ENCODE peak calls at places on chromosome 11, in nine cellular contexts. B is DMS153; P is psoas muscle; Z is stimulated activated CD4-positive, alpha-beta T cell treated with anti-CD3 and anti-CD28 coated beads, Interleukin-15, amount 100 ng/mL, for 48 hours; O is pancreas; S is naive thymus-derived CD8-positive, alpha-beta T cell; X is iPS-NIHi11; L is NCI-H460; G is activated naive CD4-positive, alpha-beta T cell treated with anti-CD3 and anti-CD28 coated beads for 36 hours. C is an unnamed sample.

GRCh38 chr11:44950625-44951472 is at the start of gene TP53I11:
- DNase-seq in S (peak; percentile 45), Z (peak; percentile 66), O (peak; percentile 80), X (peak; percentile 82), G (peak; percentile 71), P (peak; percentile 88), L (no peak), B (peak; percentile 46), C (peak; percentile 82)

GRCh38 chr11:47981667-47982404 is 1.5 kb downstream of the PTPRJ start:
- DNase-seq in X (no peak), B (no peak), Z (no peak), O (peak; percentile 45), L (no peak), G (peak; percentile 38), P (peak; percentile 29), S (no peak), C (no peak)

GRCh38 chr11:9276571-9276970 is 11.4 kb upstream of the DENND5A start:
- DNase-seq in O (no peak), L (no peak), Z (no peak), S (no peak), X (no peak), B (no peak), G (no peak), P (no peak), C (peak; percentile 26)

GRCh38 chr11:4181780-4182721 is 87.5 kb downstream of the RRM1 start:
- DNase-seq in Z (peak; percentile 22), O (peak; percentile 61), X (peak; percentile 73), S (no peak), P (no peak), G (peak; percentile 69), L (peak; percentile 56), B (peak; percentile 32), C (peak; percentile 75)

GRCh38 chr11:14384338-14384737 is 25.4 kb upstream of the RRAS2 start:
- DNase-seq in B (no peak), X (no peak), P (no peak), G (no peak), Z (no peak), L (no peak), S (no peak), O (no peak), C (no peak)

GRCh38 chr11:70333206-70333605 is 62.7 kb downstream of the PPFIA1 start:
- DNase-seq in X (no peak), P (no peak), B (no peak), O (no peak), Z (no peak), S (no peak), G (no peak), L (no peak), C (no peak)

GRCh38 chr11:27329867-27330632 is 33.0 kb downstream of the CCDC34 start:
- DNase-seq in O (no peak), P (no peak), S (no peak), Z (no peak), G (no peak), X (no peak), L (no peak), B (no peak), C (no peak)

GRCh38 chr11:76689861-76690260 is 19.3 kb upstream of the LRRC32 start:
- DNase-seq in X (no peak), G (no peak), L (no peak), O (no peak), P (no peak), Z (no peak), S (no peak), B (no peak), C (no peak)